ENCODE peak calls at places on chromosomes 6 and 20, in eight cellular contexts. One of them, this sample, is unnamed.

GRCh38 chr6:143176090-143177021 is 115.7 kb downstream of the AIG1 start:
- DNase-seq in hepatocyte: no peak
- DNase-seq in mammary epithelial cell: peak; percentile 92
- DNase-seq in nephron progenitor cell: no peak
- DNase-seq in astrocyte: peak; percentile 99
- DNase-seq in ovary: no peak
- DNase-seq in right atrium auricular region: no peak
- DNase-seq in CD8-positive, alpha-beta T cell: no peak
- DNase-seq in this sample: no peak

GRCh38 chr20:49572857-49573256 is 4.9 kb upstream of the PTGIS start:
- DNase-seq in CD8-positive, alpha-beta T cell: no peak
- DNase-seq in astrocyte: no peak
- DNase-seq in ovary: peak; percentile 17
- DNase-seq in hepatocyte: no peak
- DNase-seq in mammary epithelial cell: no peak
- DNase-seq in right atrium auricular region: peak; percentile 57
- DNase-seq in nephron progenitor cell: no peak
- DNase-seq in this sample: no peak

GRCh38 chr6:107185570-107185969 is 70.3 kb upstream of the BEND3 start:
- DNase-seq in right atrium auricular region: no peak
- DNase-seq in ovary: peak; percentile 37
- DNase-seq in mammary epithelial cell: peak; percentile 34
- DNase-seq in nephron progenitor cell: peak; percentile 9
- DNase-seq in hepatocyte: peak; percentile 49
- DNase-seq in astrocyte: no peak
- DNase-seq in CD8-positive, alpha-beta T cell: no peak
- DNase-seq in this sample: no peak

GRCh38 chr6:36358235-36358915 is 21.7 kb upstream of the BNIP5 start:
- DNase-seq in CD8-positive, alpha-beta T cell: no peak
- DNase-seq in right atrium auricular region: no peak
- DNase-seq in mammary epithelial cell: no peak
- DNase-seq in nephron progenitor cell: no peak
- DNase-seq in ovary: no peak
- DNase-seq in hepatocyte: peak; percentile 41
- DNase-seq in astrocyte: peak; percentile 88
- DNase-seq in this sample: no peak

GRCh38 chr6:12751694-12752304 is 35.2 kb downstream of the PHACTR1 start:
- DNase-seq in hepatocyte: peak; percentile 85
- DNase-seq in nephron progenitor cell: peak; percentile 95
- DNase-seq in CD8-positive, alpha-beta T cell: peak; percentile 23
- DNase-seq in ovary: no peak
- DNase-seq in astrocyte: peak; percentile 38
- DNase-seq in right atrium auricular region: no peak
- DNase-seq in mammary epithelial cell: peak; percentile 24
- DNase-seq in this sample: no peak

GRCh38 chr20:56439784-56440291 is 27.8 kb downstream of the CASS4 start:
- DNase-seq in CD8-positive, alpha-beta T cell: no peak
- DNase-seq in mammary epithelial cell: peak; percentile 37
- DNase-seq in nephron progenitor cell: no peak
- DNase-seq in right atrium auricular region: peak; percentile 73
- DNase-seq in astrocyte: peak; percentile 100
- DNase-seq in hepatocyte: peak; percentile 30
- DNase-seq in ovary: peak; percentile 34
- DNase-seq in this sample: no peak

GRCh38 chr20:17505664-17506517 is 25.3 kb downstream of the BFSP1 start:
- DNase-seq in mammary epithelial cell: peak; percentile 95
- DNase-seq in CD8-positive, alpha-beta T cell: peak; percentile 56
- DNase-seq in hepatocyte: no peak
- DNase-seq in right atrium auricular region: no peak
- DNase-seq in astrocyte: peak; percentile 42
- DNase-seq in nephron progenitor cell: no peak
- DNase-seq in ovary: no peak
- DNase-seq in this sample: no peak

GRCh38 chr6:130775421-130776012 is 51.7 kb upstream of the SMLR1 start:
- DNase-seq in nephron progenitor cell: no peak
- DNase-seq in right atrium auricular region: no peak
- DNase-seq in astrocyte: peak; percentile 35
- DNase-seq in ovary: no peak
- DNase-seq in mammary epithelial cell: no peak
- DNase-seq in hepatocyte: no peak
- DNase-seq in CD8-positive, alpha-beta T cell: no peak
- DNase-seq in this sample: no peak

GRCh38 chr20:44345147-44345546 is 8.3 kb downstream of the R3HDML start:
- DNase-seq in right atrium auricular region: no peak
- DNase-seq in mammary epithelial cell: no peak
- DNase-seq in nephron progenitor cell: no peak
- DNase-seq in astrocyte: no peak
- DNase-seq in CD8-positive, alpha-beta T cell: no peak
- DNase-seq in ovary: no peak
- DNase-seq in hepatocyte: no peak
- DNase-seq in this sample: no peak

GRCh38 chr6:90397929-90398674 is 101.5 kb upstream of the BACH2 start:
- DNase-seq in hepatocyte: peak; percentile 59
- DNase-seq in nephron progenitor cell: no peak
- DNase-seq in astrocyte: peak; percentile 17
- DNase-seq in mammary epithelial cell: peak; percentile 71
- DNase-seq in ovary: no peak
- DNase-seq in CD8-positive, alpha-beta T cell: peak; percentile 87
- DNase-seq in right atrium auricular region: no peak
- DNase-seq in this sample: no peak

GRCh38 chr20:25048519-25048952 is 9.4 kb downstream of the ACSS1 start:
- DNase-seq in nephron progenitor cell: no peak
- DNase-seq in hepatocyte: no peak
- DNase-seq in astrocyte: no peak
- DNase-seq in mammary epithelial cell: no peak
- DNase-seq in CD8-positive, alpha-beta T cell: no peak
- DNase-seq in right atrium auricular region: no peak
- DNase-seq in ovary: peak; percentile 11
- DNase-seq in this sample: no peak

GRCh38 chr20:432677-433299 is 24.7 kb downstream of the RBCK1 start:
- DNase-seq in mammary epithelial cell: no peak
- DNase-seq in ovary: no peak
- DNase-seq in CD8-positive, alpha-beta T cell: no peak
- DNase-seq in astrocyte: no peak
- DNase-seq in hepatocyte: no peak
- DNase-seq in nephron progenitor cell: no peak
- DNase-seq in right atrium auricular region: no peak
- DNase-seq in this sample: no peak

GRCh38 chr6:109260126-109260525 is 122.1 kb downstream of the CD164 start:
- DNase-seq in right atrium auricular region: no peak
- DNase-seq in astrocyte: peak; percentile 56
- DNase-seq in CD8-positive, alpha-beta T cell: no peak
- DNase-seq in ovary: no peak
- DNase-seq in nephron progenitor cell: no peak
- DNase-seq in mammary epithelial cell: no peak
- DNase-seq in hepatocyte: no peak
- DNase-seq in this sample: no peak

GRCh38 chr6:145153495-145153894 is 581.8 kb downstream of the EPM2A start:
- DNase-seq in hepatocyte: no peak
- DNase-seq in right atrium auricular region: no peak
- DNase-seq in astrocyte: no peak
- DNase-seq in CD8-positive, alpha-beta T cell: no peak
- DNase-seq in mammary epithelial cell: no peak
- DNase-seq in nephron progenitor cell: no peak
- DNase-seq in ovary: no peak
- DNase-seq in this sample: no peak

GRCh38 chr6:40928302-40928701 is 110.7 kb downstream of the UNC5CL start:
- DNase-seq in ovary: no peak
- DNase-seq in right atrium auricular region: no peak
- DNase-seq in hepatocyte: no peak
- DNase-seq in astrocyte: no peak
- DNase-seq in mammary epithelial cell: no peak
- DNase-seq in nephron progenitor cell: no peak
- DNase-seq in CD8-positive, alpha-beta T cell: no peak
- DNase-seq in this sample: no peak

GRCh38 chr20:36988494-36988966 is 37.0 kb upstream of the SAMHD1 start:
- DNase-seq in CD8-positive, alpha-beta T cell: peak; percentile 47
- DNase-seq in astrocyte: peak; percentile 16
- DNase-seq in nephron progenitor cell: no peak
- DNase-seq in hepatocyte: no peak
- DNase-seq in ovary: no peak
- DNase-seq in mammary epithelial cell: peak; percentile 31
- DNase-seq in right atrium auricular region: no peak
- DNase-seq in this sample: no peak

GRCh38 chr6:152701081-152701862 is 3.6 kb downstream of the MYCT1 start:
- DNase-seq in astrocyte: peak; percentile 9
- DNase-seq in nephron progenitor cell: no peak
- DNase-seq in CD8-positive, alpha-beta T cell: no peak
- DNase-seq in mammary epithelial cell: no peak
- DNase-seq in hepatocyte: no peak
- DNase-seq in right atrium auricular region: no peak
- DNase-seq in ovary: no peak
- DNase-seq in this sample: no peak

GRCh38 chr6:74256387-74257180 is 560.6 kb downstream of the CD109 start:
- DNase-seq in hepatocyte: no peak
- DNase-seq in astrocyte: no peak
- DNase-seq in right atrium auricular region: no peak
- DNase-seq in ovary: no peak
- DNase-seq in mammary epithelial cell: no peak
- DNase-seq in nephron progenitor cell: no peak
- DNase-seq in CD8-positive, alpha-beta T cell: no peak
- DNase-seq in this sample: no peak

GRCh38 chr20:9476174-9476573 is 38.2 kb upstream of the LAMP5 start:
- DNase-seq in ovary: no peak
- DNase-seq in right atrium auricular region: no peak
- DNase-seq in nephron progenitor cell: no peak
- DNase-seq in CD8-positive, alpha-beta T cell: no peak
- DNase-seq in astrocyte: no peak
- DNase-seq in hepatocyte: no peak
- DNase-seq in mammary epithelial cell: no peak
- DNase-seq in this sample: no peak

GRCh38 chr6:166157930-166158617 is 9.6 kb downstream of the TBXT start:
- DNase-seq in ovary: no peak
- DNase-seq in CD8-positive, alpha-beta T cell: no peak
- DNase-seq in astrocyte: no peak
- DNase-seq in right atrium auricular region: no peak
- DNase-seq in nephron progenitor cell: no peak
- DNase-seq in mammary epithelial cell: no peak
- DNase-seq in hepatocyte: no peak
- DNase-seq in this sample: no peak

DNA sequence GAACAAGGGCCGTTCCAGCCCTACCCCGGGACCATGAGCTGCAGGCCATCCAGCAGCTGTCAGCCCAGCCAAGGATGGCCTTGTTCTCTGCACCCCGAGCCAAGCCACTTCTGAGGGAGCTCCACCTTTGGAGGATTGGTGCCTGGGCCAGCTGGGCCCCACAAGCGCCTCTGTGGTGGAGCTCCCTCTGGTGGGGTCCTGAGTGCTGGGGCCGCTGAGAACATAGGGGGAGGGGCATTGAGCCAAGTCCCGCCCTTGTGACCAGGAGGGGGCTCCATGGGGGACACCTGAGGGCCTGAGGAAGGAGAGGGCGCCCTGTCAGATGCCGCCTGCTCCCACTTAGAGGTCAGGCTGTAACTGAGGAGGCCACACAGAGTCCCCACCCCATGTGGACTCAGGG is 43.2 kb downstream of the YTHDF1 start:
- DNase-seq in nephron progenitor cell: no peak
- DNase-seq in astrocyte: no peak
- DNase-seq in CD8-positive, alpha-beta T cell: no peak
- DNase-seq in ovary: no peak
- DNase-seq in hepatocyte: no peak
- DNase-seq in right atrium auricular region: no peak
- DNase-seq in mammary epithelial cell: no peak
- DNase-seq in this sample: no peak
- TF ChIP-seq CTCF in nephron progenitor cell: no peak
- TF ChIP-seq CTCF in astrocyte: no peak
- TF ChIP-seq CTCF in CD8-positive, alpha-beta T cell: no peak
- TF ChIP-seq CTCF in ovary: no peak
- TF ChIP-seq CTCF in hepatocyte: no peak
- TF ChIP-seq CTCF in right atrium auricular region: no peak
- TF ChIP-seq CTCF in mammary epithelial cell: no peak
- TF ChIP-seq CTCF in this sample: no peak

DNA sequence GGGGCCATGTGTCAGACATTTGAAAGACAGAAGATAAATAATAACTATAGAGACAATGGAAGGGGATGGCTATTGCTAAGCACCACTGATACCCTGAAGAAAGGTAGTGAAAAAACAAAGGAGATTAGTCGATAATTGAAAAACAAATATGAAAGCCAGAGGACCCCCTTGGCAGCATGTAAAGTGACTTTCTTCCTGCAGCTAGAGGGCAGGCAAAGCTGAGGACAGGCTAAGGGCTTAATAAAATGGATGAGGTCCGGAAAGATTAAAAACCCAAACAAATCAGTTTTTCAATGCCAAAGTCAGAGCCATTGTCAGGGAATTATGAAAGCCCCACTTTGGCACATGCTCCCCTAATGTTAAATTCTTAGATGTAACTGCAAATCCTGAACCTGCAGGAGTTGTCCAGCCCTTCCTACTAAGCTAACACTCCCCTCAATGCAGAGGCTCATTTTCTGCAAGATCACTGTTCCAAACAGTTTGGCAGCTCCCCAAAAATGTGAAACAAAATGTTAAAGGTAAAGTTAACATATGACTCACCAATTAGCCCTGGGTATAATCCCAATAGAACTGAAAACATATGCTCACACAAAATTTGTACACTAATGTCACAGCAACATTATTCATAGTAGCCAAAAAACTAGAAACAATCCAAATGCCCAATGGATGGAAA is 1177.9 kb downstream of the GRIK2 start:
- DNase-seq in ovary: no peak
- DNase-seq in nephron progenitor cell: no peak
- DNase-seq in CD8-positive, alpha-beta T cell: no peak
- DNase-seq in mammary epithelial cell: no peak
- DNase-seq in hepatocyte: no peak
- DNase-seq in right atrium auricular region: no peak
- DNase-seq in astrocyte: no peak
- DNase-seq in this sample: no peak
- TF ChIP-seq CTCF in ovary: no peak
- TF ChIP-seq CTCF in nephron progenitor cell: no peak
- TF ChIP-seq CTCF in CD8-positive, alpha-beta T cell: no peak
- TF ChIP-seq CTCF in mammary epithelial cell: no peak
- TF ChIP-seq CTCF in hepatocyte: no peak
- TF ChIP-seq CTCF in right atrium auricular region: no peak
- TF ChIP-seq CTCF in astrocyte: no peak
- TF ChIP-seq CTCF in this sample: no peak

DNA sequence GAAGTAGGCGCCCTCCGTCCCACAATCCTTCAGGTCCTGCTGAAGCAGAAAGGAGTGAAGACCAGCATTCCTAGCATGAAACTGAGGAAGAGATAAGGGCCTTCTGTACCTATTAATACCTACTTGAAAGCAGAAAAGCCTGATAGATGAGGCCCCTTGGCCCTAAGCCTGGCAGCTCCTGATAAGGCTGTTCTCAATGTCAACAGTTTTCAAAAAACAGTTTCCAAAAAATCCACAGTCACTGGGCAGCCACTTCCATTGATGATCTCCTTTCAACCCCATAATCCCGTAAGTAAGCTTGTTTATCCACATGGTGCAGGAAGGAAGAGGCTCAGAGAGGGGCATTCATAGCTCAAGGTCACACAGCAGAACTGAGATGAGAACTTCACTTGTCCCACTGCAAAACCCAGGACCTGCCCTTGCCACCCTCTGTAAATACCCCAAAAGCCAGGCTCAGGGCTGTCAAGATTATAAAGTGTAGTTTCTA is 2.8 kb upstream of the E2F1 start:
- DNase-seq in astrocyte: no peak
- DNase-seq in hepatocyte: no peak
- DNase-seq in CD8-positive, alpha-beta T cell: no peak
- DNase-seq in ovary: no peak
- DNase-seq in mammary epithelial cell: no peak
- DNase-seq in nephron progenitor cell: no peak
- DNase-seq in right atrium auricular region: no peak
- DNase-seq in this sample: no peak
- TF ChIP-seq CTCF in astrocyte: no peak
- TF ChIP-seq CTCF in hepatocyte: no peak
- TF ChIP-seq CTCF in CD8-positive, alpha-beta T cell: no peak
- TF ChIP-seq CTCF in ovary: no peak
- TF ChIP-seq CTCF in mammary epithelial cell: no peak
- TF ChIP-seq CTCF in nephron progenitor cell: no peak
- TF ChIP-seq CTCF in right atrium auricular region: no peak
- TF ChIP-seq CTCF in this sample: no peak

GRCh38 chr6:148700713-148701392 is 46.0 kb upstream of the UST start:
- DNase-seq in CD8-positive, alpha-beta T cell: no peak
- DNase-seq in mammary epithelial cell: peak; percentile 21
- DNase-seq in ovary: no peak
- DNase-seq in hepatocyte: peak; percentile 14
- DNase-seq in nephron progenitor cell: peak; percentile 14
- DNase-seq in astrocyte: peak; percentile 30
- DNase-seq in right atrium auricular region: no peak
- DNase-seq in this sample: no peak
- TF ChIP-seq CTCF in CD8-positive, alpha-beta T cell: no peak
- TF ChIP-seq CTCF in mammary epithelial cell: no peak
- TF ChIP-seq CTCF in ovary: no peak
- TF ChIP-seq CTCF in hepatocyte: no peak
- TF ChIP-seq CTCF in nephron progenitor cell: no peak
- TF ChIP-seq CTCF in astrocyte: no peak
- TF ChIP-seq CTCF in right atrium auricular region: no peak
- TF ChIP-seq CTCF in this sample: no peak

This sample was measured in vagina.